ENCODE peak calls at places on chromosomes 11 and 22, in eight cellular contexts. One of them, this sample, is unnamed.

GRCh38 chr11:77040401-77040777 is 6.2 kb downstream of the B3GNT6 start:
- DNase-seq in suprapubic skin: no peak
- DNase-seq in AG09309: no peak
- DNase-seq in HFF-Myc: no peak
- DNase-seq in K562: no peak
- DNase-seq in spleen: no peak
- DNase-seq in choroid plexus epithelial cell: no peak
- DNase-seq in mucosa of descending colon: no peak
- DNase-seq in this sample: no peak

GRCh38 chr22:28930357-28931007 is 47.1 kb downstream of the ZNRF3 start:
- DNase-seq in suprapubic skin: no peak
- DNase-seq in AG09309: no peak
- DNase-seq in HFF-Myc: no peak
- DNase-seq in K562: no peak
- DNase-seq in spleen: no peak
- DNase-seq in choroid plexus epithelial cell: peak; percentile 73
- DNase-seq in mucosa of descending colon: no peak
- DNase-seq in this sample: no peak

GRCh38 chr22:19383292-19383691 is 48.2 kb downstream of the HIRA start:
- DNase-seq in suprapubic skin: no peak
- DNase-seq in AG09309: no peak
- DNase-seq in HFF-Myc: no peak
- DNase-seq in K562: no peak
- DNase-seq in spleen: no peak
- DNase-seq in choroid plexus epithelial cell: no peak
- DNase-seq in mucosa of descending colon: no peak
- DNase-seq in this sample: no peak

GRCh38 chr22:37710675-37711074 is 13.8 kb downstream of the TRIOBP start:
- DNase-seq in suprapubic skin: no peak
- DNase-seq in AG09309: no peak
- DNase-seq in HFF-Myc: no peak
- DNase-seq in K562: no peak
- DNase-seq in spleen: no peak
- DNase-seq in choroid plexus epithelial cell: no peak
- DNase-seq in mucosa of descending colon: no peak
- DNase-seq in this sample: no peak

GRCh38 chr11:30342736-30343166 is 19.8 kb downstream of the ARL14EP start:
- DNase-seq in suprapubic skin: no peak
- DNase-seq in AG09309: no peak
- DNase-seq in HFF-Myc: no peak
- DNase-seq in K562: no peak
- DNase-seq in spleen: no peak
- DNase-seq in choroid plexus epithelial cell: no peak
- DNase-seq in mucosa of descending colon: no peak
- DNase-seq in this sample: no peak

GRCh38 chr11:36240746-36241295 is 48.4 kb downstream of the COMMD9 start:
- DNase-seq in suprapubic skin: no peak
- DNase-seq in AG09309: no peak
- DNase-seq in HFF-Myc: no peak
- DNase-seq in K562: no peak
- DNase-seq in spleen: no peak
- DNase-seq in choroid plexus epithelial cell: no peak
- DNase-seq in mucosa of descending colon: no peak
- DNase-seq in this sample: no peak

GRCh38 chr22:36764060-36764459 is 11.9 kb downstream of the IFT27 start:
- DNase-seq in suprapubic skin: peak; percentile 57
- DNase-seq in AG09309: no peak
- DNase-seq in HFF-Myc: no peak
- DNase-seq in K562: no peak
- DNase-seq in spleen: peak; percentile 47
- DNase-seq in choroid plexus epithelial cell: no peak
- DNase-seq in mucosa of descending colon: no peak
- DNase-seq in this sample: no peak

GRCh38 chr22:38348751-38349496 is 31.7 kb upstream of the CSNK1E start:
- DNase-seq in suprapubic skin: peak; percentile 67
- DNase-seq in AG09309: no peak
- DNase-seq in HFF-Myc: no peak
- DNase-seq in K562: no peak
- DNase-seq in spleen: peak; percentile 56
- DNase-seq in choroid plexus epithelial cell: no peak
- DNase-seq in mucosa of descending colon: peak; percentile 40
- DNase-seq in this sample: no peak

GRCh38 chr11:61751384-61751783 is 1.1 kb upstream of the MYRF start:
- DNase-seq in suprapubic skin: no peak
- DNase-seq in AG09309: no peak
- DNase-seq in HFF-Myc: no peak
- DNase-seq in K562: no peak
- DNase-seq in spleen: no peak
- DNase-seq in choroid plexus epithelial cell: no peak
- DNase-seq in mucosa of descending colon: no peak
- DNase-seq in this sample: no peak

GRCh38 chr11:61753672-61754071 is 1.2 kb downstream of the MYRF start:
- DNase-seq in suprapubic skin: no peak
- DNase-seq in AG09309: no peak
- DNase-seq in HFF-Myc: no peak
- DNase-seq in K562: no peak
- DNase-seq in spleen: no peak
- DNase-seq in choroid plexus epithelial cell: no peak
- DNase-seq in mucosa of descending colon: no peak
- DNase-seq in this sample: no peak

GRCh38 chr11:61750631-61751273 is 1.7 kb upstream of the MYRF start:
- DNase-seq in suprapubic skin: no peak
- DNase-seq in AG09309: no peak
- DNase-seq in HFF-Myc: no peak
- DNase-seq in K562: no peak
- DNase-seq in spleen: no peak
- DNase-seq in choroid plexus epithelial cell: no peak
- DNase-seq in mucosa of descending colon: no peak
- DNase-seq in this sample: no peak

GRCh38 chr11:61752925-61753551 is 602 bp downstream of the MYRF start:
- DNase-seq in suprapubic skin: no peak
- DNase-seq in AG09309: no peak
- DNase-seq in HFF-Myc: no peak
- DNase-seq in K562: no peak
- DNase-seq in spleen: no peak
- DNase-seq in choroid plexus epithelial cell: no peak
- DNase-seq in mucosa of descending colon: no peak
- DNase-seq in this sample: no peak

DNA sequence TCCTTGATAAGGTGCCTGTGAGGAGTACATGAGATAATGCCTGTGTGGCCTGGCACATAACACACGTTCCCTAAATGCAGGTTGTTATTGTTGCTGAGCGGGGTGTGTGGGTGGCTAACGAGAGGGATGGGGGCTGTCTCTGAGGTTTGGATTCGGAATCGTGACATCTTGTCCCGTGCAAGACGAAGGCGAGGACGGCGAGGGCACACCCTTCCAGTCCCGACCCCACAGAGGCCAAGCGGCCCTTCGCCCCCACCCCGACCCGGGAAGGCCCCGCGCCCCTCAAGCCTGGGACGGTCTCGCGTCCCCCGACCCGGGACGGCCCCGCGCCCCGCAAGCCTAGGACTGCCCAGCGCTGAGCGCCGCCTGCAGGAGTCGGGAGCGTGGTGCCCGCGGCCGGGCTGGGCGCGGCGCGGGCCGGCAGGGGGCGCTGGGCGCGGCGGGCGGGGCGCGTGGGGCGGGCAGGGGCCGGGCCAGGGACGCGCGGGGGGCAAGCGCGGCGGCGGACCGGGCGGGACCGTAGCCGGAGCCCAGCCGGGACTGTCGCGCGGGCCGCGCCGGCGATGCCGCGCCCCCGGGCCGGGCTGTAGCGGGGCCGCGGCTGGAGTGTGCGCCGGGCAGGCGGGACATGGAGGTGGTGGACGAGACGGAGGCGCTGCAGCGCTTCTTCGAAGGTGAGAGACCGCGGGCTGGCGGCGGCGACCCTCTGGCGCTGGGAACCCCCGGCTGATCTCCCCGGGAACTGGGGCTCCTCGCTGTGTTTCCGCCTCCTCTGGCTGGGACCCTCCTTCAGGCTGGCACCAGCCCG is at the start of gene MYRF:
- DNase-seq in suprapubic skin: no peak
- DNase-seq in AG09309: no peak
- DNase-seq in HFF-Myc: no peak
- DNase-seq in K562: peak; percentile 79
- DNase-seq in spleen: peak; percentile 84
- DNase-seq in choroid plexus epithelial cell: no peak
- DNase-seq in mucosa of descending colon: no peak
- DNase-seq in this sample: no peak
- TF ChIP-seq CTCF in suprapubic skin: peak; percentile 44
- TF ChIP-seq CTCF in AG09309: peak; percentile 38
- TF ChIP-seq CTCF in HFF-Myc: peak; percentile 38
- TF ChIP-seq CTCF in K562: peak; percentile 96
- TF ChIP-seq CTCF in spleen: no peak
- TF ChIP-seq CTCF in choroid plexus epithelial cell: peak; percentile 45
- TF ChIP-seq CTCF in mucosa of descending colon: peak; percentile 23
- TF ChIP-seq CTCF in this sample: peak; percentile 42

GRCh38 chr11:120183701-120184141 is 27.1 kb upstream of the OAF start:
- DNase-seq in suprapubic skin: peak; percentile 76
- DNase-seq in AG09309: no peak
- DNase-seq in HFF-Myc: no peak
- DNase-seq in K562: no peak
- DNase-seq in spleen: peak; percentile 42
- DNase-seq in choroid plexus epithelial cell: no peak
- DNase-seq in mucosa of descending colon: no peak
- DNase-seq in this sample: no peak

GRCh38 chr11:120182790-120183491 is 27.9 kb upstream of the OAF start:
- DNase-seq in suprapubic skin: peak; percentile 74
- DNase-seq in AG09309: no peak
- DNase-seq in HFF-Myc: no peak
- DNase-seq in K562: peak; percentile 31
- DNase-seq in spleen: peak; percentile 45
- DNase-seq in choroid plexus epithelial cell: no peak
- DNase-seq in mucosa of descending colon: no peak
- DNase-seq in this sample: no peak

GRCh38 chr11:120185678-120186407 is 25.0 kb upstream of the OAF start:
- DNase-seq in suprapubic skin: no peak
- DNase-seq in AG09309: no peak
- DNase-seq in HFF-Myc: no peak
- DNase-seq in K562: no peak
- DNase-seq in spleen: peak; percentile 45
- DNase-seq in choroid plexus epithelial cell: no peak
- DNase-seq in mucosa of descending colon: no peak
- DNase-seq in this sample: no peak

GRCh38 chr11:120184946-120185677 is 25.7 kb upstream of the OAF start:
- DNase-seq in suprapubic skin: peak; percentile 85
- DNase-seq in AG09309: no peak
- DNase-seq in HFF-Myc: no peak
- DNase-seq in K562: no peak
- DNase-seq in spleen: peak; percentile 74
- DNase-seq in choroid plexus epithelial cell: peak; percentile 52
- DNase-seq in mucosa of descending colon: peak; percentile 83
- DNase-seq in this sample: no peak

DNA sequence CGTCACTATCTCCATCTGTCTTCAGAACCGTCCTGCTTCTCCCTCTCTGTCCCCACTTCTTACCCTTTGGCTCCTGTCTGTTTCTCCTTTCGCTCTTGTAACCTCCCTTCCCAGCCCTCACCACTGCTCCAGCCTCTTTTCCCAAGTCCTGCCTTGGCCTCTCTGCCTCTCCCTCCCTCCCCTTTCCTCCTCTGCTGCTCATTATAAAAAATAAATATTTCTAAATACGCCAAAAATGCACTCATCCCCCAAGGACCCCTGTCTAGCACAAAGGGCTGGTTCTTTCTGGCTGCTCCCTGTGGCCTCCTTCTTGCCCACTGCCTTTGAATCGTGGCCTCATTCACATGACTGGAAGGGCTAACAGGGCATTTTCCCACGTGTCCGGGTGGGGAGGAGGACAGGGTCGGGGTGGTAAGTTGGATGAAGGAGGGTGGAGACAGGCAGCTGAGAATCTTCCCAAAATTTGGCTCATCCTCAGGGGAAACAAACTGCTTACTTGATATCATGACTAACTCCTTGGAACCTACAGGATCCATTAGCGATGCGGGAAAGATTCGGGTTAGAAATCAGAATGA is 26.4 kb upstream of the OAF start:
- DNase-seq in suprapubic skin: peak; percentile 72
- DNase-seq in AG09309: no peak
- DNase-seq in HFF-Myc: no peak
- DNase-seq in K562: no peak
- DNase-seq in spleen: no peak
- DNase-seq in choroid plexus epithelial cell: no peak
- DNase-seq in mucosa of descending colon: no peak
- DNase-seq in this sample: no peak
- H3K4me3 ChIP-seq in suprapubic skin: no peak overlapping the region
- H3K4me3 ChIP-seq in AG09309: no peak overlapping the region
- H3K4me3 ChIP-seq in HFF-Myc: no peak overlapping the region
- H3K4me3 ChIP-seq in K562: no peak overlapping the region
- H3K4me3 ChIP-seq in spleen: no peak overlapping the region
- H3K4me3 ChIP-seq in choroid plexus epithelial cell: no peak overlapping the region
- H3K4me3 ChIP-seq in mucosa of descending colon: no peak overlapping the region
- H3K4me3 ChIP-seq in this sample: no peak overlapping the region

GRCh38 chr11:45659031-45659817 is 6.2 kb downstream of the CHST1 start:
- DNase-seq in suprapubic skin: no peak
- DNase-seq in AG09309: no peak
- DNase-seq in HFF-Myc: no peak
- DNase-seq in K562: no peak
- DNase-seq in spleen: peak; percentile 64
- DNase-seq in choroid plexus epithelial cell: no peak
- DNase-seq in mucosa of descending colon: no peak
- DNase-seq in this sample: no peak

GRCh38 chr11:45659818-45660160 is 5.6 kb downstream of the CHST1 start:
- DNase-seq in suprapubic skin: no peak
- DNase-seq in AG09309: no peak
- DNase-seq in HFF-Myc: no peak
- DNase-seq in K562: no peak
- DNase-seq in spleen: no peak
- DNase-seq in choroid plexus epithelial cell: no peak
- DNase-seq in mucosa of descending colon: no peak
- DNase-seq in this sample: no peak

GRCh38 chr11:45660717-45661416 is 4.6 kb downstream of the CHST1 start:
- DNase-seq in suprapubic skin: no peak
- DNase-seq in AG09309: no peak
- DNase-seq in HFF-Myc: no peak
- DNase-seq in K562: no peak
- DNase-seq in spleen: peak; percentile 29
- DNase-seq in choroid plexus epithelial cell: no peak
- DNase-seq in mucosa of descending colon: no peak
- DNase-seq in this sample: no peak

GRCh38 chr11:45657496-45658260 is 7.7 kb downstream of the CHST1 start:
- DNase-seq in suprapubic skin: peak; percentile 44
- DNase-seq in AG09309: no peak
- DNase-seq in HFF-Myc: no peak
- DNase-seq in K562: no peak
- DNase-seq in spleen: no peak
- DNase-seq in choroid plexus epithelial cell: no peak
- DNase-seq in mucosa of descending colon: no peak
- DNase-seq in this sample: no peak

GRCh38 chr11:45658292-45658991 is 7.0 kb downstream of the CHST1 start:
- DNase-seq in suprapubic skin: no peak
- DNase-seq in AG09309: peak; percentile 14
- DNase-seq in HFF-Myc: peak; percentile 7
- DNase-seq in K562: no peak
- DNase-seq in spleen: peak; percentile 85
- DNase-seq in choroid plexus epithelial cell: peak; percentile 80
- DNase-seq in mucosa of descending colon: no peak
- DNase-seq in this sample: peak; percentile 81
- TF ChIP-seq CTCF in suprapubic skin: no peak
- TF ChIP-seq CTCF in AG09309: no peak
- TF ChIP-seq CTCF in HFF-Myc: no peak
- TF ChIP-seq CTCF in K562: no peak
- TF ChIP-seq CTCF in spleen: no peak
- TF ChIP-seq CTCF in choroid plexus epithelial cell: no peak
- TF ChIP-seq CTCF in mucosa of descending colon: no peak
- TF ChIP-seq CTCF in this sample: no peak

GRCh38 chr11:69381681-69382130 is 87.8 kb downstream of the MYEOV start:
- DNase-seq in suprapubic skin: peak; percentile 72
- DNase-seq in AG09309: no peak
- DNase-seq in HFF-Myc: no peak
- DNase-seq in K562: peak; percentile 47
- DNase-seq in spleen: peak; percentile 72
- DNase-seq in choroid plexus epithelial cell: no peak
- DNase-seq in mucosa of descending colon: no peak
- DNase-seq in this sample: no peak

GRCh38 chr11:69383946-69384547 is 90.1 kb downstream of the MYEOV start:
- DNase-seq in suprapubic skin: peak; percentile 41
- DNase-seq in AG09309: no peak
- DNase-seq in HFF-Myc: no peak
- DNase-seq in K562: no peak
- DNase-seq in spleen: peak; percentile 40
- DNase-seq in choroid plexus epithelial cell: no peak
- DNase-seq in mucosa of descending colon: no peak
- DNase-seq in this sample: no peak

GRCh38 chr11:69383372-69383771 is 89.4 kb downstream of the MYEOV start:
- DNase-seq in suprapubic skin: peak; percentile 49
- DNase-seq in AG09309: no peak
- DNase-seq in HFF-Myc: no peak
- DNase-seq in K562: no peak
- DNase-seq in spleen: peak; percentile 46
- DNase-seq in choroid plexus epithelial cell: no peak
- DNase-seq in mucosa of descending colon: no peak
- DNase-seq in this sample: no peak

GRCh38 chr11:69380921-69381581 is 87.1 kb downstream of the MYEOV start:
- DNase-seq in suprapubic skin: peak; percentile 35
- DNase-seq in AG09309: no peak
- DNase-seq in HFF-Myc: no peak
- DNase-seq in K562: no peak
- DNase-seq in spleen: peak; percentile 57
- DNase-seq in choroid plexus epithelial cell: no peak
- DNase-seq in mucosa of descending colon: no peak
- DNase-seq in this sample: no peak

DNA sequence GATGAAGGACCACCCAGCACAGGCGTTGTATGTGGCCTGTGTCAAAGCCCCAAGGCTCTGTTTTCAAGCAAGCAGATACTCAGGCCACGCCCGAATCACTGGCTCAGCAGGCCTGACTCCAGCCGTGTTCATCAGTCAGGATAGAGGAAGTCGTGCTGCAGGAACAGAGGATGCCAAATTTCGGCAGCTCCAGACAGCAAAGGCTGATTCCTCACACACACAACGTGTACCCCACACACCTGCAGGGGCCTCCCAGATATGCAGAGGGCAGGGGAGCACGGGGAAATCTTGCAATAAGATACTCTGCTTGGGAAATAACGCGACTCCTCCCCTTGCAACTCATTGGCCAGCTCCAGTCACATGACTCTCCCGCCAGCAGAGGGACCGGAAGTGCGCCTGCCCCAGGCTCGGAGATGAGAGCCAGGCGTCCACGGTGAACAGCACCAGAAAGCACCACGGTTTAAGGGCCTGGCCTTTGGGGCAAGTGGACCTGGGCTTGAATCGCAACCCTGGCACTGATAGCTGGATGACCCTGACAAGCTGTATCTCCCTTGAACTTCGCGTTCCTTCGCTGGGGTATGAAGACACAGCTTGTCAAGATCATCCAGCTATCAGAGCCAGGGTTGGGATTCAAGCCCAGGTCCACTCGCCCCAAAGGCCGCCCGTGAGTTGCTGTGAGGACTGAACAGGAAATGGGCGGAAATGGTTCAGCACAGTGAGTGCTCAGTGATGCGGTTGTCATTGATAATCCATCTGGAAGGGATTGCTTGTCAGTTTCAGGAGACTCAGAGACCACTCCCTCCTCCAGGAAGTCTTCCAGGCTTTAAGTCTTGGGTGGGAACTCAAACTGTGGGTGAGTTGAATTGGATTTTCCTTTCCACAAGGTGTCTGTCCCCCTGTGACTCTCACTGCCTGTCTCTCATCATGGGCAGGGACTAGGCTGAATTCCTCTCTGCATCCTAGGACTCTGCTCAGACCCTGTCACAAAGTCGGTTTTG is 88.5 kb downstream of the MYEOV start:
- DNase-seq in suprapubic skin: peak; percentile 78
- DNase-seq in AG09309: no peak
- DNase-seq in HFF-Myc: no peak
- DNase-seq in K562: peak; percentile 97
- DNase-seq in spleen: peak; percentile 75
- DNase-seq in choroid plexus epithelial cell: peak; percentile 36
- DNase-seq in mucosa of descending colon: no peak
- DNase-seq in this sample: no peak
- H3K4me3 ChIP-seq in suprapubic skin: no peak overlapping the region
- H3K4me3 ChIP-seq in AG09309: no peak overlapping the region
- H3K4me3 ChIP-seq in HFF-Myc: no peak overlapping the region
- H3K4me3 ChIP-seq in K562: peak overlapping the region; percentile 51
- H3K4me3 ChIP-seq in spleen: no peak overlapping the region
- H3K4me3 ChIP-seq in choroid plexus epithelial cell: no peak overlapping the region
- H3K4me3 ChIP-seq in mucosa of descending colon: no peak overlapping the region
- H3K4me3 ChIP-seq in this sample: no peak overlapping the region

This sample was measured in astrocyte of the spinal cord.